ENCODE peak calls at places on chromosomes 13 and 19, in four cellular contexts. P is esophagus squamous epithelium, R is A549, G is cardiac muscle cell. T is an unnamed sample. For H3K4me1, the result is how much of the 10 kb centered on the place peaks cover.

GRCh38 chr13:50448535-50448981 is 394.9 kb downstream of the DLEU7 start:
- DNase-seq in G (no peak), P (no peak), R (no peak), T (no peak)

GRCh38 chr19:5170329-5170745 is 170.3 kb downstream of the PTPRS start:
- DNase-seq in P (no peak), R (no peak), G (no peak), T (no peak)

GRCh38 chr19:10474962-10475451 is 28.1 kb downstream of the KEAP1 start:
- DNase-seq in R (no peak), P (no peak), G (no peak), T (no peak)

GRCh38 chr19:54125713-54126112 is 10.2 kb downstream of the PRPF31 start:
- DNase-seq in R (no peak), P (no peak), G (no peak), T (no peak)

GRCh38 chr13:45834411-45834994 is 17.1 kb downstream of the SIAH3 start:
- DNase-seq in G (no peak), R (no peak), P (no peak), T (no peak)

GRCh38 chr13:63327584-63327983 is 1911.9 kb upstream of the PCDH20 start:
- DNase-seq in G (no peak), P (no peak), R (no peak), T (no peak)

GRCh38 chr13:71879129-71879535 is 12.1 kb upstream of the DACH1 start:
- DNase-seq in G (peak), R (no peak), P (no peak), T (no peak)

GRCh38 chr13:22062478-22063205 is 391.8 kb downstream of the FGF9 start:
- DNase-seq in P (no peak), R (no peak), G (no peak), T (no peak)

GRCh38 chr13:111929036-111929616 is 137.8 kb upstream of the SOX1 start:
- DNase-seq in R (no peak), G (no peak), P (no peak), T (no peak)

GRCh38 chr13:110323172-110323851 is 16.2 kb downstream of the COL4A2 start:
- DNase-seq in P (no peak), G (no peak), R (no peak), T (peak)

GRCh38 chr19:16899566-16900075 is 10.8 kb downstream of the F2RL3 start:
- DNase-seq in G (peak), P (no peak), R (peak), T (no peak)

GRCh38 chr13:109816979-109817275 is 30.5 kb upstream of the IRS2 start:
- DNase-seq in R (no peak), P (no peak), G (peak), T (no peak)

GRCh38 chr19:2699413-2700142 is 2.9 kb downstream of the GNG7 start:
- DNase-seq in R (no peak), P (no peak), G (no peak), T (no peak)

GRCh38 chr19:1591421-1592022 is 1.1 kb downstream of the MBD3 start:
- DNase-seq in G (peak), R (no peak), P (no peak), T (no peak)

GRCh38 chr19:56085571-56086275 is 35.4 kb downstream of the ZNF787 start:
- DNase-seq in R (no peak), G (no peak), P (no peak), T (no peak)

GRCh38 chr13:91719033-91719432 is 320.6 kb downstream of the GPC5 start:
- DNase-seq in P (no peak), R (no peak), G (peak), T (no peak)

GRCh38 chr19:47679922-47680857 is 33.0 kb upstream of the EHD2 start:
- DNase-seq in G (no peak), R (no peak), P (no peak), T (no peak)

GRCh38 chr13:110976785-110977184 is 61.9 kb upstream of the ANKRD10 start:
- DNase-seq in P (no peak), G (no peak), R (no peak), T (no peak)

GRCh38 chr19:42098781-42099180 is 22.8 kb downstream of the ZNF574 start:
- DNase-seq in G (no peak), R (no peak), P (no peak), T (no peak)

GRCh38 chr19:42386974-42387707 is 3.0 kb downstream of the CNFN start:
- DNase-seq in P (no peak), R (peak), G (peak), T (peak)

GRCh38 chr13:36612242-36612641 is 61.6 kb upstream of the SERTM1 start:
- DNase-seq in G (no peak), P (no peak), R (no peak), T (no peak)

GRCh38 chr19:19540707-19541515 is 2.8 kb downstream of the CILP2 start:
- DNase-seq in P (no peak), R (no peak), G (peak), T (no peak)

DNA sequence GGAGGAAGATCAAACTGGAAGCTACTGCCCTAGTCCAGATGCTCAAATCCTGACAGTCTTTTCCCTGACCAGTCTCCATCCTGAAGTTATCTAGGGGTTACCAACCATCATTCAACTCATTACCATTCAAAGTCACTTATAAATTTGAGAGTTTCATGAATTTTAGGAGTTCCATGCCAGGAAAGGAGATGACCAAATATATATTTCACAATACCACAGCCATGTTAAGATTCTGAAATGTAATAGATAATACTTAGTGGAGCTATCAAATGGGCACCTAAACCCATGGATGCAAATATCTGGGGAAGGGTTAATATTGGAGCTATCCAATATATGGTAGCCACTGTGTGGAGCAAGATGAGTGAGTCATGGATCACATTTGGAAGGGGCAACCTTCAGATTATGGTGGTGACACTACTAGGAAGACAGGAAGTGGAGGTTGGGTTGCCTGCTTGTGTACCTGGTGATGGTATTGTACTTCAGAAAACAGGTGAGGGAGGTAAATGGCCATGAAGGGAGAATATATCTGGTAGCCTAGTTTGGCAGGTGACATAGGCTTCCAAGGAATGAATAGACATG is 18.7 kb downstream of the ZNF586 start:
- DNase-seq in G (no peak), R (no peak), P (no peak), T (no peak)
- H3K4me1 ChIP-seq in G (under half), R (under half), P (under half), T (under half)

GRCh38 chr19:34982275-34982674 is 17.8 kb upstream of the GRAMD1A start:
- DNase-seq in R (no peak), P (no peak), G (no peak), T (no peak)

GRCh38 chr19:34979819-34980640 is 16.0 kb upstream of the ZNF792 start:
- DNase-seq in P (no peak), G (no peak), R (no peak), T (no peak)

GRCh38 chr19:34984287-34984686 is 15.8 kb upstream of the GRAMD1A start:
- DNase-seq in R (no peak), G (no peak), P (no peak), T (no peak)

GRCh38 chr19:34985249-34986022 is 14.7 kb upstream of the GRAMD1A start:
- DNase-seq in P (no peak), R (no peak), G (peak), T (peak)

GRCh38 chr19:34983786-34984185 is 16.3 kb upstream of the GRAMD1A start:
- DNase-seq in G (no peak), R (no peak), P (no peak), T (no peak)
- TF ChIP-seq CTCF in G (no peak), R (no peak), P (no peak), T (no peak)

GRCh38 chr13:73989244-73989843 is 144.9 kb downstream of the KLF12 start:
- DNase-seq in R (no peak), P (no peak), G (no peak), T (no peak)
- H3K4me1 ChIP-seq in R (under half), P (under half), G (under half), T (under half)

GRCh38 chr13:40812724-40813445 is 23.5 kb downstream of the SLC25A15 start:
- DNase-seq in R (no peak), G (peak), P (no peak), T (no peak)

GRCh38 chr13:40812102-40812501 is 22.7 kb downstream of the SLC25A15 start:
- DNase-seq in R (no peak), G (no peak), P (no peak), T (no peak)

GRCh38 chr13:40809471-40809870 is 20.1 kb downstream of the SLC25A15 start:
- DNase-seq in P (no peak), G (no peak), R (no peak), T (no peak)

GRCh38 chr13:40814803-40815202 is 25.4 kb downstream of the SLC25A15 start:
- DNase-seq in P (no peak), G (no peak), R (no peak), T (no peak)

GRCh38 chr13:40813662-40814454 is 24.4 kb downstream of the SLC25A15 start:
- DNase-seq in R (no peak), P (no peak), G (peak), T (no peak)
- TF ChIP-seq CTCF in R (no peak), P (peak), G (peak), T (no peak)

T was measured in uterus.